ENCODE peak calls at places on chromosomes 12 and 14, in eight cellular contexts. X is transverse colon, Q is SK-N-SH, W is suprapubic skin, T is endothelial cell of umbilical vein, O is K562, L is H1, G is HL-60. A is an unnamed sample.

GRCh38 chr12:49953961-49954835 is 3.7 kb downstream of the AQP2 start:
- DNase-seq in G (no peak), L (no peak), X (no peak), O (no peak), T (no peak), Q (peak), W (no peak), A (no peak)

GRCh38 chr12:1523046-1523445 is 71.3 kb downstream of the FBXL14 start:
- DNase-seq in L (no peak), O (no peak), W (no peak), Q (no peak), G (no peak), T (no peak), X (no peak), A (no peak)

GRCh38 chr12:26845057-26845666 is 12.2 kb upstream of the ITPR2 start:
- DNase-seq in G (no peak), T (peak), L (no peak), W (no peak), Q (peak), X (peak), O (no peak), A (peak)

GRCh38 chr12:15662983-15663659 is 126.1 kb downstream of the EPS8 start:
- DNase-seq in W (no peak), Q (peak), X (no peak), O (no peak), L (no peak), T (no peak), G (no peak), A (no peak)

GRCh38 chr12:72282721-72283120 is 10.6 kb downstream of the TRHDE start:
- DNase-seq in T (no peak), X (no peak), G (no peak), W (no peak), L (no peak), O (no peak), Q (no peak), A (no peak)

GRCh38 chr14:26841920-26842741 is 244.3 kb upstream of the NOVA1 start:
- DNase-seq in Q (no peak), L (no peak), O (no peak), W (peak), T (peak), X (peak), G (no peak), A (peak)

GRCh38 chr14:55845963-55846851 is 266.2 kb downstream of the KTN1 start:
- DNase-seq in L (no peak), G (no peak), T (no peak), O (peak), Q (no peak), W (no peak), X (no peak), A (no peak)

GRCh38 chr12:116293687-116294463 is 16.4 kb upstream of the MED13L start:
- DNase-seq in G (no peak), Q (no peak), L (no peak), W (no peak), X (no peak), O (no peak), T (no peak), A (no peak)

GRCh38 chr14:99995700-99996356 is 69.4 kb upstream of the EVL start:
- DNase-seq in Q (peak), O (peak), W (peak), G (peak), T (peak), L (peak), X (peak), A (peak)

GRCh38 chr12:79020106-79020505 is 155.5 kb downstream of the SYT1 start:
- DNase-seq in W (no peak), Q (peak), O (no peak), T (peak), G (no peak), L (no peak), X (no peak), A (no peak)

GRCh38 chr14:90354551-90355298 is 23.0 kb upstream of the NRDE2 start:
- DNase-seq in W (no peak), T (no peak), O (no peak), G (no peak), L (no peak), Q (no peak), X (no peak), A (no peak)

GRCh38 chr12:64587447-64587846 is 22.8 kb upstream of the RASSF3 start:
- DNase-seq in W (no peak), X (no peak), L (no peak), G (no peak), O (no peak), T (no peak), Q (no peak), A (no peak)

GRCh38 chr14:79248771-79249170 is 962.5 kb downstream of the DIO2 start:
- DNase-seq in Q (no peak), L (no peak), G (no peak), X (no peak), T (no peak), W (no peak), O (no peak), A (no peak)

GRCh38 chr12:108332791-108333382 is 6.2 kb downstream of the CMKLR1 start:
- DNase-seq in L (no peak), G (peak), X (peak), O (peak), W (peak), Q (no peak), T (peak), A (no peak)

GRCh38 chr14:104284107-104284592 is 145.8 kb downstream of the KIF26A start:
- DNase-seq in L (no peak), G (no peak), T (no peak), O (no peak), W (peak), Q (peak), X (no peak), A (no peak)

GRCh38 chr12:51395283-51396230 is 4.4 kb upstream of the GALNT6 start:
- DNase-seq in Q (peak), L (no peak), W (no peak), O (peak), X (no peak), T (no peak), G (no peak), A (no peak)

GRCh38 chr14:24442240-24443052 is at the start of gene SDR39U1:
- DNase-seq in Q (peak), O (peak), G (peak), W (peak), X (peak), L (peak), T (peak), A (peak)

GRCh38 chr12:93099777-93100176 is 170.7 kb upstream of the EEA1 start:
- DNase-seq in G (no peak), X (no peak), T (no peak), O (no peak), L (no peak), Q (no peak), W (no peak), A (no peak)

GRCh38 chr12:68406134-68406576 is 74.0 kb upstream of the MDM1 start:
- DNase-seq in G (peak), Q (peak), O (no peak), X (peak), L (no peak), T (peak), W (peak), A (peak)

GRCh38 chr14:58082491-58083098 is 69.4 kb downstream of the ARMH4 start:
- DNase-seq in L (no peak), O (peak), T (peak), W (no peak), G (no peak), Q (no peak), X (no peak), A (no peak)

GRCh38 chr12:96218989-96219678 is 25.0 kb downstream of the ELK3 start:
- DNase-seq in Q (no peak), T (no peak), X (no peak), W (no peak), L (no peak), O (no peak), G (no peak), A (no peak)

DNA sequence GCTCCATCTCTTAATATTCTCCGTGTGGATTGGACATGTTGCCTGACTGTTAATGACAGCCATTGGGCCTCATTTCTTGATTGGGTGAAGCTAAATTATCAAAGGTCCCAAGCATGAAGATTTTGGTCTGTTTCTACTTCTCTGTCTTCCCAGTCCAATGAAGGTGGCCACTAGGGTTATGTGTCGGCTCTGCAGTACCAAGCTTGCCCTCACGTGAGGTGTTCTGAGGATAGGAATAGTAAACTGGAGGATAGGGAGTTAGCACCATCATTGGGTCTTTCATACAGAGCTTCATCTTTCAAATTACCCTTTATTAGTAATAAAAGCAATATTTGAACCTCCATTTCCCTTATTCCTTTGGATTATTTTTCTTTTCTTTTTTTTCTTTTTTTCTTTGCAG is 21.9 kb upstream of the BICD1 start:
- DNase-seq in L (no peak), O (no peak), Q (no peak), W (no peak), X (no peak), T (no peak), G (no peak), A (no peak)
- TF ChIP-seq POLR2AphosphoS5 in L (no peak), O (no peak), Q (no peak), W (no peak), X (no peak), T (no peak), G (no peak), A (no peak)

GRCh38 chr14:105330491-105330895 is 15.9 kb downstream of the PACS2 start:
- DNase-seq in L (no peak), W (no peak), G (no peak), O (peak), T (peak), Q (no peak), X (no peak), A (no peak)
- H3K4me3 ChIP-seq in L (no peak), W (no peak), G (no peak), O (no peak), T (no peak), Q (no peak), X (no peak), A (no peak)

GRCh38 chr12:89661706-89662330 is 46.8 kb downstream of the ATP2B1 start:
- DNase-seq in G (no peak), X (no peak), Q (no peak), T (no peak), L (no peak), O (no peak), W (no peak), A (no peak)

GRCh38 chr12:89663577-89664357 is 44.9 kb downstream of the ATP2B1 start:
- DNase-seq in L (no peak), Q (peak), T (peak), X (no peak), W (no peak), O (peak), G (no peak), A (no peak)

GRCh38 chr12:89665556-89665955 is 43.1 kb downstream of the ATP2B1 start:
- DNase-seq in L (no peak), W (no peak), X (no peak), G (no peak), Q (no peak), O (no peak), T (no peak), A (no peak)

GRCh38 chr12:89662623-89663022 is 46.0 kb downstream of the ATP2B1 start:
- DNase-seq in W (no peak), Q (no peak), X (no peak), G (no peak), T (no peak), L (no peak), O (no peak), A (no peak)

DNA sequence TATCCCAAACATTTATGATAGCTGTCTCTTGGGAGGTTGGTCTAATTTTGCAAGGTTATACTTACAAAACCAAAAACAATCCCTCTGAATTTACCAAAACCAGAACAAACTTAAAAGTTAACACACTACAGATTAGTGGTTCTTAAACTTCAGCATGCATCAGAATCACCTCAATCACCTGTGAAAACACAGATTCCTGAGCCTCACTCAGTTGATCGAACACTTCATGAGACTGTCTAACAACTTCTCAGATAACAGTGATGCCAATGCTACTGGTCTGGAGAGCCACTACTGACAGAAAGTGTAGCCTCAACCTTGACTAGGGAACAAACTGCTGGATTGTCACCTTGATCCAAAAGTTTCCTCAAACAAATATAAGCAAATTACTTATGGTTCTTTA is 44.2 kb downstream of the ATP2B1 start:
- DNase-seq in L (no peak), X (no peak), Q (no peak), W (no peak), G (no peak), O (no peak), T (no peak), A (no peak)
- TF ChIP-seq POLR2AphosphoS5 in L (no peak), X (no peak), Q (no peak), W (no peak), G (no peak), O (no peak), T (no peak), A (no peak)

DNA sequence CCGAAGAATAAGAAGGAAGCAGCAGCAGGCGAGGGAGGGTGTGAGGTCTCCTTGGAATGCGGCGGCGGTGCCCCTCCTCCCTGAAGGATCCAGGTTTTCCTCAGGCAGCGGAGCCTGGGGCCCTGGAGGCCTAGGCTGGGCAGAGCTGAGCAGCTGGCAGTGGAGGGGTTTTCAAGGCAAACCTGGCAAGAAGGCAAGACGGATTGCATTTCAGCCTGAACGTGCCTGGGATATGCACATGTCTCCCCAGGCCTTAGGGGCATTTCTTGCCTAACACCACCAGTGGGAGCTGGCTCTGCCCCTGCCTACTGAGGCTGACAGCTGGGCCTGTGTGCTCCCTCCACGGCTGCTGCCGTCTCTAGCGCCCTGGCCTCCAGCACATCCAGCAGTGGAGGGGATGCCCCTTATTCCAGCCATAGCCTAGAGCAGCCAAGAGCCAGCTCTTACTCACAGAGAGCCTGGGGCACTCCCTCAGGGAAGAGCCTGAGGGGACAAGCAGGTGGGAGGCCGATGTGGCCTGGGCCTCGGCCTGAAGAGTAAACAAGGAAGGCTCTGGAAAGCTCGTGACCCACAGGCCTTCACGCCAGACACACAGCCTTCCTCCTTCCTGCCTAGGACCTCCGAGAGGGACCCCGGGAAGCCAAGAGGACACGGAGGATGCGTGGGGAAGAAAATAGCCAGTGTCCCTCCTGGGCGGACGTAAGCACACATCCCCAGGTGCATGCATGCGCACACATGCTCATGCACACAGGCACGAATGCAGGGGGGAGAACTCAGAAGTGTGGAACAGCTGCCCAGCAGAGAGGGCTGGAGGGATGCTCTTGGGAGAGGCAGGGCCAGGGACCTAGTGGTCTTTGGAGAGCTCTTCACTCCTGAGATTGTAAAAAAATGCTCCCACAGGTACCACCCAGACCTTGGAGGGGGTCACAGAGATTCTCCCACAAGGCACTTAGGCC is 23.0 kb upstream of the EIF2B2 start:
- DNase-seq in L (no peak), Q (peak), T (peak), G (no peak), X (no peak), O (no peak), W (peak), A (no peak)
- H3K4me3 ChIP-seq in L (no peak), Q (no peak), T (no peak), G (no peak), X (no peak), O (no peak), W (no peak), A (no peak)